ENCODE peak calls at places on chromosomes 3 and 15, in five cellular contexts. One of them, this sample, is unnamed.

GRCh38 chr15:29852201-29852600 is 29.9 kb upstream of the TJP1 start:
- DNase-seq in keratinocyte: no peak
- DNase-seq in SJSA1: no peak
- DNase-seq in PC-9: no peak
- DNase-seq in heart right ventricle: no peak
- DNase-seq in this sample: no peak

GRCh38 chr3:12751548-12751947 is 7.5 kb downstream of the TMEM40 start:
- DNase-seq in keratinocyte: no peak
- DNase-seq in SJSA1: no peak
- DNase-seq in heart right ventricle: no peak
- DNase-seq in PC-9: peak; percentile 85
- DNase-seq in this sample: no peak

GRCh38 chr15:20340931-20341661 is 200.5 kb downstream of the GOLGA6L6 start:
- DNase-seq in keratinocyte: no peak
- DNase-seq in heart right ventricle: peak; percentile 74
- DNase-seq in SJSA1: peak; percentile 84
- DNase-seq in PC-9: no peak
- DNase-seq in this sample: peak; percentile 61

GRCh38 chr3:123949606-123950005 is 11.4 kb downstream of the CCDC14 start:
- DNase-seq in PC-9: no peak
- DNase-seq in keratinocyte: no peak
- DNase-seq in heart right ventricle: no peak
- DNase-seq in SJSA1: no peak
- DNase-seq in this sample: no peak

GRCh38 chr3:128316456-128316855 is 150.2 kb downstream of the DNAJB8 start:
- DNase-seq in PC-9: no peak
- DNase-seq in keratinocyte: no peak
- DNase-seq in SJSA1: peak; percentile 16
- DNase-seq in heart right ventricle: no peak
- DNase-seq in this sample: no peak

GRCh38 chr3:56302417-56302816 is 165.8 kb downstream of the ERC2 start:
- DNase-seq in keratinocyte: no peak
- DNase-seq in SJSA1: no peak
- DNase-seq in heart right ventricle: no peak
- DNase-seq in PC-9: no peak
- DNase-seq in this sample: no peak

GRCh38 chr3:12990306-12990705 is 82.9 kb downstream of the IQSEC1 start:
- DNase-seq in keratinocyte: no peak
- DNase-seq in heart right ventricle: no peak
- DNase-seq in PC-9: peak; percentile 85
- DNase-seq in SJSA1: no peak
- DNase-seq in this sample: no peak

GRCh38 chr3:149247929-149248691 is 26.5 kb upstream of the CP start:
- DNase-seq in keratinocyte: no peak
- DNase-seq in SJSA1: no peak
- DNase-seq in heart right ventricle: no peak
- DNase-seq in PC-9: no peak
- DNase-seq in this sample: no peak

GRCh38 chr3:126179825-126180476 is 435 bp downstream of the ALDH1L1 start:
- DNase-seq in heart right ventricle: peak; percentile 68
- DNase-seq in SJSA1: no peak
- DNase-seq in keratinocyte: no peak
- DNase-seq in PC-9: peak; percentile 59
- DNase-seq in this sample: no peak
- H3K27me3 ChIP-seq in heart right ventricle: peaks cover 10% of the 10 kb centered on the region
- H3K27me3 ChIP-seq in SJSA1: peaks cover 46% of the 10 kb centered on the region
- H3K27me3 ChIP-seq in keratinocyte: peaks cover 10% of the 10 kb centered on the region
- H3K27me3 ChIP-seq in PC-9: no peaks in the 10 kb centered on the region
- H3K27me3 ChIP-seq in this sample: peaks cover 8% of the 10 kb centered on the region

GRCh38 chr15:74573987-74574386 is 33.0 kb downstream of the ARID3B start:
- DNase-seq in PC-9: no peak
- DNase-seq in heart right ventricle: no peak
- DNase-seq in keratinocyte: no peak
- DNase-seq in SJSA1: no peak
- DNase-seq in this sample: no peak

GRCh38 chr15:74568594-74568993 is 27.6 kb downstream of the ARID3B start:
- DNase-seq in PC-9: no peak
- DNase-seq in keratinocyte: no peak
- DNase-seq in heart right ventricle: no peak
- DNase-seq in SJSA1: no peak
- DNase-seq in this sample: no peak

GRCh38 chr15:74571191-74571590 is 30.2 kb downstream of the ARID3B start:
- DNase-seq in SJSA1: no peak
- DNase-seq in keratinocyte: no peak
- DNase-seq in PC-9: no peak
- DNase-seq in heart right ventricle: no peak
- DNase-seq in this sample: no peak

GRCh38 chr15:74565381-74566085 is 24.5 kb downstream of the ARID3B start:
- DNase-seq in PC-9: no peak
- DNase-seq in keratinocyte: no peak
- DNase-seq in heart right ventricle: no peak
- DNase-seq in SJSA1: no peak
- DNase-seq in this sample: no peak

GRCh38 chr15:74569731-74570070 is 28.7 kb downstream of the ARID3B start:
- DNase-seq in keratinocyte: no peak
- DNase-seq in PC-9: no peak
- DNase-seq in SJSA1: no peak
- DNase-seq in heart right ventricle: no peak
- DNase-seq in this sample: no peak
- H3K27ac ChIP-seq in keratinocyte: no peak overlapping the region
- H3K27ac ChIP-seq in PC-9: no peak overlapping the region
- H3K27ac ChIP-seq in SJSA1: no peak overlapping the region
- H3K27ac ChIP-seq in heart right ventricle: peak overlapping the region; percentile 46
- H3K27ac ChIP-seq in this sample: no peak overlapping the region

GRCh38 chr3:53311882-53312281 is 35.5 kb downstream of the DCP1A start:
- DNase-seq in SJSA1: no peak
- DNase-seq in PC-9: no peak
- DNase-seq in keratinocyte: no peak
- DNase-seq in heart right ventricle: no peak
- DNase-seq in this sample: no peak
- H3K36me3 ChIP-seq in SJSA1: peaks cover 41% of the 10 kb centered on the region
- H3K36me3 ChIP-seq in PC-9: no peaks in the 10 kb centered on the region
- H3K36me3 ChIP-seq in keratinocyte: peaks cover 7% of the 10 kb centered on the region
- H3K36me3 ChIP-seq in heart right ventricle: peaks cover 88% of the 10 kb centered on the region
- H3K36me3 ChIP-seq in this sample: peaks cover 22% of the 10 kb centered on the region

GRCh38 chr15:99129644-99130043 is 24.8 kb downstream of the SYNM start:
- DNase-seq in PC-9: no peak
- DNase-seq in keratinocyte: no peak
- DNase-seq in heart right ventricle: no peak
- DNase-seq in SJSA1: no peak
- DNase-seq in this sample: no peak
- H3K27me3 ChIP-seq in PC-9: no peaks in the 10 kb centered on the region
- H3K27me3 ChIP-seq in keratinocyte: no peaks in the 10 kb centered on the region
- H3K27me3 ChIP-seq in heart right ventricle: no peaks in the 10 kb centered on the region
- H3K27me3 ChIP-seq in SJSA1: no peaks in the 10 kb centered on the region
- H3K27me3 ChIP-seq in this sample: no peaks in the 10 kb centered on the region

GRCh38 chr3:105503191-105503593 is 136.5 kb downstream of the ALCAM start:
- DNase-seq in heart right ventricle: no peak
- DNase-seq in PC-9: no peak
- DNase-seq in SJSA1: no peak
- DNase-seq in keratinocyte: no peak
- DNase-seq in this sample: no peak
- H3K27ac ChIP-seq in heart right ventricle: no peak overlapping the region
- H3K27ac ChIP-seq in PC-9: no peak overlapping the region
- H3K27ac ChIP-seq in SJSA1: no peak overlapping the region
- H3K27ac ChIP-seq in keratinocyte: no peak overlapping the region
- H3K27ac ChIP-seq in this sample: no peak overlapping the region

GRCh38 chr3:186784820-186785516 is 1.6 kb downstream of the EIF4A2 start:
- DNase-seq in heart right ventricle: no peak
- DNase-seq in keratinocyte: no peak
- DNase-seq in SJSA1: no peak
- DNase-seq in PC-9: peak; percentile 66
- DNase-seq in this sample: no peak
- H3K36me3 ChIP-seq in heart right ventricle: peaks cover 58% of the 10 kb centered on the region
- H3K36me3 ChIP-seq in keratinocyte: peaks cover 49% of the 10 kb centered on the region
- H3K36me3 ChIP-seq in SJSA1: peaks cover 66% of the 10 kb centered on the region
- H3K36me3 ChIP-seq in PC-9: peaks cover 64% of the 10 kb centered on the region
- H3K36me3 ChIP-seq in this sample: peaks cover 24% of the 10 kb centered on the region

GRCh38 chr3:39809181-39809994 is at the start of gene MYRIP:
- DNase-seq in SJSA1: no peak
- DNase-seq in heart right ventricle: peak; percentile 20
- DNase-seq in PC-9: no peak
- DNase-seq in keratinocyte: no peak
- DNase-seq in this sample: peak; percentile 66
- H3K27me3 ChIP-seq in SJSA1: peaks cover 28% of the 10 kb centered on the region
- H3K27me3 ChIP-seq in heart right ventricle: peaks cover 36% of the 10 kb centered on the region
- H3K27me3 ChIP-seq in PC-9: peaks cover 3% of the 10 kb centered on the region
- H3K27me3 ChIP-seq in keratinocyte: peaks cover 49% of the 10 kb centered on the region
- H3K27me3 ChIP-seq in this sample: no peaks in the 10 kb centered on the region

GRCh38 chr15:57284535-57284934 is 91.8 kb upstream of the CGNL1 start:
- DNase-seq in keratinocyte: no peak
- DNase-seq in SJSA1: no peak
- DNase-seq in heart right ventricle: no peak
- DNase-seq in PC-9: no peak
- DNase-seq in this sample: no peak
- H3K27ac ChIP-seq in keratinocyte: no peak overlapping the region
- H3K27ac ChIP-seq in SJSA1: no peak overlapping the region
- H3K27ac ChIP-seq in heart right ventricle: no peak overlapping the region
- H3K27ac ChIP-seq in PC-9: no peak overlapping the region
- H3K27ac ChIP-seq in this sample: no peak overlapping the region

DNA sequence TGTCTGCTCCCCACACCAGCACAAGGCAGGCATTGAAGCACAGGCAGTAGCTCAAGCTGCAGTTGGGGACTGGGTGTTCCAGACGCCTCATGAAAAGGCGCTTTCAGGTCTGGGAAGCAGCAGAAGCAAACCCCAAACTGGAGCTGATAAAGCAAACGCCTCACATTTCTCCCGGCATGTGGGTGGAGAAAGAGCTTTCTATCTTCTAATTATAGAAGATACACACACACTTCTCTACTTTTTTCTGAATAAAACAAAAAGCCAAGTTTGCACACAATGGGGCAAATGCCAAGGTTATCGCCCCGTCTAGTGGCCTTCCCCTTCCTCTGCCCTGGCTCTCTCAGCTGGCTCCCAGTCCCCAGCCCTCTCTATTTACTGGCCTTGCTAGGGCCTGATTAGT is 120.3 kb downstream of the MEGF11 start:
- DNase-seq in keratinocyte: no peak
- DNase-seq in PC-9: no peak
- DNase-seq in heart right ventricle: no peak
- DNase-seq in SJSA1: no peak
- DNase-seq in this sample: no peak
- H3K36me3 ChIP-seq in keratinocyte: no peaks in the 10 kb centered on the region
- H3K36me3 ChIP-seq in PC-9: no peaks in the 10 kb centered on the region
- H3K36me3 ChIP-seq in heart right ventricle: no peaks in the 10 kb centered on the region
- H3K36me3 ChIP-seq in SJSA1: no peaks in the 10 kb centered on the region
- H3K36me3 ChIP-seq in this sample: no peaks in the 10 kb centered on the region

GRCh38 chr3:7999363-7999762 is 502.3 kb upstream of the LMCD1 start:
- DNase-seq in SJSA1: no peak
- DNase-seq in keratinocyte: no peak
- DNase-seq in heart right ventricle: no peak
- DNase-seq in PC-9: no peak
- DNase-seq in this sample: no peak
- H3K27me3 ChIP-seq in SJSA1: no peaks in the 10 kb centered on the region
- H3K27me3 ChIP-seq in keratinocyte: no peaks in the 10 kb centered on the region
- H3K27me3 ChIP-seq in heart right ventricle: no peaks in the 10 kb centered on the region
- H3K27me3 ChIP-seq in PC-9: peaks cover 26% of the 10 kb centered on the region
- H3K27me3 ChIP-seq in this sample: no peaks in the 10 kb centered on the region